ENCODE peak calls at places on chromosomes 12 and 14, in four cellular contexts. One of them, this sample, is unnamed.

GRCh38 chr12:121992059-121992879 is 29.4 kb upstream of the BCL7A start:
- DNase-seq in HCT116: no peak
- DNase-seq in Peyer's patch: peak; percentile 50
- DNase-seq in tibial nerve: no peak
- DNase-seq in this sample: no peak

GRCh38 chr14:30482270-30482669 is 76.7 kb upstream of the G2E3 start:
- DNase-seq in HCT116: no peak
- DNase-seq in Peyer's patch: no peak
- DNase-seq in tibial nerve: no peak
- DNase-seq in this sample: no peak

GRCh38 chr14:34981743-34982420 is 910 bp upstream of the SRP54 start:
- DNase-seq in HCT116: peak; percentile 26
- DNase-seq in Peyer's patch: peak; percentile 36
- DNase-seq in tibial nerve: peak; percentile 7
- DNase-seq in this sample: peak; percentile 78

GRCh38 chr12:106671840-106672239 is 89.0 kb downstream of the RFX4 start:
- DNase-seq in HCT116: no peak
- DNase-seq in Peyer's patch: no peak
- DNase-seq in tibial nerve: no peak
- DNase-seq in this sample: no peak

GRCh38 chr12:133081408-133081806 is 684 bp downstream of the ZNF140 start:
- DNase-seq in HCT116: no peak
- DNase-seq in Peyer's patch: no peak
- DNase-seq in tibial nerve: no peak
- DNase-seq in this sample: peak; percentile 44

GRCh38 chr12:101459642-101460346 is 15.3 kb upstream of the SPIC start:
- DNase-seq in HCT116: peak; percentile 59
- DNase-seq in Peyer's patch: no peak
- DNase-seq in tibial nerve: peak; percentile 13
- DNase-seq in this sample: no peak

GRCh38 chr12:81610955-81611889 is 147.9 kb downstream of the PPFIA2 start:
- DNase-seq in HCT116: no peak
- DNase-seq in Peyer's patch: no peak
- DNase-seq in tibial nerve: no peak
- DNase-seq in this sample: no peak

GRCh38 chr12:1306096-1306495 is 288.3 kb downstream of the FBXL14 start:
- DNase-seq in HCT116: no peak
- DNase-seq in Peyer's patch: no peak
- DNase-seq in tibial nerve: no peak
- DNase-seq in this sample: peak; percentile 32

GRCh38 chr14:74973003-74973614 is 17.7 kb upstream of the PGF start:
- DNase-seq in HCT116: no peak
- DNase-seq in Peyer's patch: peak; percentile 42
- DNase-seq in tibial nerve: no peak
- DNase-seq in this sample: no peak

GRCh38 chr12:116248433-116248832 is 29.1 kb downstream of the MED13L start:
- DNase-seq in HCT116: no peak
- DNase-seq in Peyer's patch: no peak
- DNase-seq in tibial nerve: no peak
- DNase-seq in this sample: no peak

GRCh38 chr12:40734283-40734682 is 42.0 kb downstream of the CNTN1 start:
- DNase-seq in HCT116: no peak
- DNase-seq in Peyer's patch: no peak
- DNase-seq in tibial nerve: no peak
- DNase-seq in this sample: no peak

GRCh38 chr14:25400607-25401206 is 350.8 kb upstream of the STXBP6 start:
- DNase-seq in HCT116: no peak
- DNase-seq in Peyer's patch: peak; percentile 25
- DNase-seq in tibial nerve: peak; percentile 83
- DNase-seq in this sample: peak; percentile 24

GRCh38 chr12:68223067-68223747 is 2.4 kb downstream of the IL26 start:
- DNase-seq in HCT116: peak; percentile 76
- DNase-seq in Peyer's patch: peak; percentile 78
- DNase-seq in tibial nerve: peak; percentile 88
- DNase-seq in this sample: peak; percentile 89

GRCh38 chr12:49693931-49694439 is 13.2 kb downstream of the FMNL3 start:
- DNase-seq in HCT116: no peak
- DNase-seq in Peyer's patch: no peak
- DNase-seq in tibial nerve: no peak
- DNase-seq in this sample: no peak

GRCh38 chr14:95424533-95424932 is 91.9 kb downstream of the SYNE3 start:
- DNase-seq in HCT116: no peak
- DNase-seq in Peyer's patch: no peak
- DNase-seq in tibial nerve: peak; percentile 59
- DNase-seq in this sample: peak; percentile 56

GRCh38 chr14:93025055-93025454 is 90.7 kb downstream of the ITPK1 start:
- DNase-seq in HCT116: no peak
- DNase-seq in Peyer's patch: no peak
- DNase-seq in tibial nerve: no peak
- DNase-seq in this sample: no peak

GRCh38 chr12:5369298-5369697 is 62.6 kb upstream of the NTF3 start:
- DNase-seq in HCT116: no peak
- DNase-seq in Peyer's patch: no peak
- DNase-seq in tibial nerve: no peak
- DNase-seq in this sample: no peak

GRCh38 chr12:108814462-108815211 is 42.7 kb downstream of the SSH1 start:
- DNase-seq in HCT116: no peak
- DNase-seq in Peyer's patch: no peak
- DNase-seq in tibial nerve: no peak
- DNase-seq in this sample: no peak

GRCh38 chr14:23154876-23155587 is 28.4 kb downstream of the SLC7A8 start:
- DNase-seq in HCT116: no peak
- DNase-seq in Peyer's patch: no peak
- DNase-seq in tibial nerve: peak; percentile 72
- DNase-seq in this sample: no peak

GRCh38 chr12:89247962-89248361 is 104.3 kb downstream of the DUSP6 start:
- DNase-seq in HCT116: no peak
- DNase-seq in Peyer's patch: no peak
- DNase-seq in tibial nerve: no peak
- DNase-seq in this sample: no peak

GRCh38 chr14:53444677-53445312 is 291.7 kb upstream of the DDHD1 start:
- DNase-seq in HCT116: no peak
- DNase-seq in Peyer's patch: no peak
- DNase-seq in tibial nerve: no peak
- DNase-seq in this sample: no peak

GRCh38 chr14:104187931-104188726 is 49.7 kb downstream of the KIF26A start:
- DNase-seq in HCT116: no peak
- DNase-seq in Peyer's patch: no peak
- DNase-seq in tibial nerve: no peak
- DNase-seq in this sample: no peak

GRCh38 chr12:57888407-57889157 is 42.1 kb upstream of the CTDSP2 start:
- DNase-seq in HCT116: no peak
- DNase-seq in Peyer's patch: no peak
- DNase-seq in tibial nerve: no peak
- DNase-seq in this sample: no peak
- TF ChIP-seq POLR2A in HCT116: no peak
- TF ChIP-seq POLR2A in Peyer's patch: no peak
- TF ChIP-seq POLR2A in tibial nerve: no peak
- TF ChIP-seq POLR2A in this sample: no peak

DNA sequence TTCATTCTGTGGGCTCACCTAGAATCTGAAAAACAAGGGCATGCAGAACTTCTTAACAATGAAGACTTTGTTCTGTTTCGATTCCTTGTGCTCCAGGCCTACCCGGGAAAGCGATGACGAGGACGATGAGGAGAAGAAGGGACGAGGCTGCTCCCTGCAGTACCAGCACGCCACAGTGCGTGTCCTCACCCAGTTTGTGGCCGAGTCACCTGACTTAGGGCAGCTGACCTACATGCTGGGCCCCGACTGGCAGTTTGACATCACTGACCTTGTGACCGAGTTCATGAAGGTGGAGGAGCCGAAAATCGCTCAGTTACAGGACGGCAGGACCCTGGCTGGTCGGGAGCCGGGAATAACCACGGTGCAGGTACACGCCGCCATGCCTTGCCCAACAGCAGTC is 585.4 kb downstream of the AACS start:
- DNase-seq in HCT116: no peak
- DNase-seq in Peyer's patch: no peak
- DNase-seq in tibial nerve: no peak
- DNase-seq in this sample: no peak
- TF ChIP-seq POLR2A in HCT116: no peak
- TF ChIP-seq POLR2A in Peyer's patch: no peak
- TF ChIP-seq POLR2A in tibial nerve: no peak
- TF ChIP-seq POLR2A in this sample: no peak

GRCh38 chr12:46268617-46269428 is at the start of gene SLC38A1:
- DNase-seq in HCT116: peak; percentile 62
- DNase-seq in Peyer's patch: peak; percentile 91
- DNase-seq in tibial nerve: peak; percentile 62
- DNase-seq in this sample: peak; percentile 79
- TF ChIP-seq POLR2A in HCT116: peak; percentile 63
- TF ChIP-seq POLR2A in Peyer's patch: peak; percentile 93
- TF ChIP-seq POLR2A in tibial nerve: no peak
- TF ChIP-seq POLR2A in this sample: peak; percentile 60

DNA sequence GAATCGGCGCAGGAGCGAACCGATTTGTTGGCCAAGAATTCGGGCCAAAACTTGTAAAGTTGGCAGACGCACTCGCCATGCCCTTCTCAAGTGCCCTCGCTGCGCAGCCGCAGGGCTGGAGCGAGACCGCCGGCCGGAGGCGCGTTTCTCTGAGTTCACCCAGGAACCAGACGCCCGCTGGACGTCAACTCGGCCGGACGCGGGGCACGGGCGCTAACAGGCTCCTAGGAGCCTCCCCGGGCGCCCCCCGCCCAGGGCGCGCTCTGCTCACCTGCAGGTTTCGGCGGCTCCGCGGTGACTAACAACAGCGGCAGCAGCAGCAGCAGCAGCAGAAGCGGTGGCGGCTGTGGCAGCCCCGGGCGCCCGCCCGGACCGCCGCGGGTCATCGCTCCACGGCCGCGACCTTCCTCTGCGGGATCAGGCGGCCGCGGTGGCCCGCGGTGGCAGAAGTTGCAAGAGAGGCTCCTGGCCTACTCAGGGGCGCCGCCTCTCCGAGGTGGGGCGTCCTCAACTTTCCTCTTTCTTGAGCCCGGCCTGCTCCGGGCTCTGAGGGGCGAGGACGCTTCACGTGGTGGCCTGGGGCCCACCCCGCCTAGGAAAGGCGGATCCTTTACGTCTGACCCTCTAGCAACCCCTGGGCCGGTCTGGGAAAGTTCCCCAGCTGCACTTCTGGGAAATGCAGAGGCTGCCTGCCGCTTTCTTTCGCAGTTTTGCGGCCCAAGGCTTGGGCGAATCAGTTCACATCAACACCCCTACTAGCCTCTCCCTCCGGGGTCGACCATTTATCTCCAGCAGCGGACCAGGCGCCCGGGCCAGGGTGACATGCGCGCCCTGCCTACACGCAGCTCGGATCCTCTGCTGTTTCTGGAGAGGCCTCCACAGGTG is at the start of gene PLBD1:
- DNase-seq in HCT116: no peak
- DNase-seq in Peyer's patch: peak; percentile 19
- DNase-seq in tibial nerve: peak; percentile 21
- DNase-seq in this sample: no peak
- TF ChIP-seq POLR2A in HCT116: no peak
- TF ChIP-seq POLR2A in Peyer's patch: peak; percentile 44
- TF ChIP-seq POLR2A in tibial nerve: no peak
- TF ChIP-seq POLR2A in this sample: no peak

GRCh38 chr14:64115401-64115800 is 178.8 kb downstream of the ESR2 start:
- DNase-seq in HCT116: no peak
- DNase-seq in Peyer's patch: no peak
- DNase-seq in tibial nerve: no peak
- DNase-seq in this sample: no peak

GRCh38 chr14:64114796-64115195 is 179.4 kb downstream of the ESR2 start:
- DNase-seq in HCT116: no peak
- DNase-seq in Peyer's patch: no peak
- DNase-seq in tibial nerve: no peak
- DNase-seq in this sample: no peak

GRCh38 chr14:64118892-64119291 is 175.3 kb downstream of the ESR2 start:
- DNase-seq in HCT116: no peak
- DNase-seq in Peyer's patch: no peak
- DNase-seq in tibial nerve: no peak
- DNase-seq in this sample: no peak

GRCh38 chr14:64119535-64119934 is 174.6 kb downstream of the ESR2 start:
- DNase-seq in HCT116: no peak
- DNase-seq in Peyer's patch: no peak
- DNase-seq in tibial nerve: no peak
- DNase-seq in this sample: no peak

DNA sequence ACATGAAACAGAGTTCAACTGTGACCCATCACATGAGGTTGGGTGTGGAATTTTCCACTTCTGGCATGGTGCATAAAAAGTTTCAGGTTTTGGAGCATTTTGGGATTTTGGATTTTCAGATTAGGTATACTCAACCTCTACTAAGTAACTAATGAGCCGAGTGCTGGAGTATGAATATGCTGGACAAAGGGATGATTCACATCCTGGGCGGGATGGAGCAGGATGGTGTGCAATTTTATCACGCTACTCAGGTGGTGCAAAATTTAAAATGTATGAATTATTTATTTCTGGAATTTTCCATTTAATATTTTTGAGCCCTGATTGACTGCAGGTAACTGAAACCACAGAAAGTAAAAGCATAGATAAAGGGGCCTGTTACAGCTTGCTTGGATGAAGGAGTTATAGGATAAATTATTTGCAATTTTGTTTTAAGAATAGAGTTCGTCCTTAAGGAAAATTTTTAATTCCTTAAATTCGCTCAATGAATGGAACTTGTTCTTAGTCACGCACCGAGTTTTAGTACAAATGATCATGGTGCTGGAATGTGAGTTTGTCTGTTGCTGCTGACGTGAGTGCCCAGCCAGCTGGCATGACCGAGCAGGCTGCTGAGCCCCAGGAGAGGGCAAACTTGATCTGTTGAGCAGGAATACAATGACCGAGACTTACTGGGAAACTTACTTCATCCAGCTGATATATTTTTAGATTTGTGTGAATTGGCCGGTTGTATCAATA is 176.3 kb downstream of the ESR2 start:
- DNase-seq in HCT116: no peak
- DNase-seq in Peyer's patch: no peak
- DNase-seq in tibial nerve: no peak
- DNase-seq in this sample: no peak
- TF ChIP-seq POLR2A in HCT116: no peak
- TF ChIP-seq POLR2A in Peyer's patch: no peak
- TF ChIP-seq POLR2A in tibial nerve: no peak
- TF ChIP-seq POLR2A in this sample: no peak

DNA sequence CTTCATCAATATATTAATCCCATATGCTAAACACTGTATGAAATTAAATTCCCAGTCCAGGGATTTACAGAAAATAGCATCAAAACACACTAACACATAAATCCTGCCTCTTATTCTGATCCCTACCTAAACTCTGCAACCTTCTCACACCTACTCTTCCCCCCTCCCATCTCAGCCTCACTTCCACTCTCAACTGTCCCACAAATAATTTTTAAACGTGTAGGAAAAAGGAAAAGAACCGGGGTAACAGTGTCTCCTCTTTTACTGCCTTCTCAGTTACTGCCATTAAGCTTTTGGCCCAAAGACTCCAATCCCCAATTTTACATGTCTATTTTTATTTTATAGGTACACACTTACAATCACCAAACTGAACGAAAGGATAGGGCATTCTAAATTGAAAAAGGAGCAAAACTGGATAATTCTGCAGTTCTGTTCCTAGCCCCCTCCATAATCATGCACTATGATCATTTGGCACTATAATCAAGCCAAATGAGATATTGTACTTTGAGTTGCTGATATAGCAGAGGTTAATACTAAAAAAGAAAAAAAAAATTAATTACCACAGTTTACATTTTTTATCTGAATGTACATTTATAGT is 2.9 kb downstream of the DUSP16 start:
- DNase-seq in HCT116: no peak
- DNase-seq in Peyer's patch: no peak
- DNase-seq in tibial nerve: no peak
- DNase-seq in this sample: no peak
- TF ChIP-seq POLR2A in HCT116: no peak
- TF ChIP-seq POLR2A in Peyer's patch: no peak
- TF ChIP-seq POLR2A in tibial nerve: no peak
- TF ChIP-seq POLR2A in this sample: no peak